ENCODE peak calls at places on chromosome 1, in five cellular contexts. X is fibroblast of lung, K is astrocyte, Q is tibial artery, Z is neural progenitor cell. P is an unnamed sample. For H3K4me1, the result is how much of the 10 kb centered on the place peaks cover.

GRCh38 chr1:109931189-109931672 is 20.6 kb downstream of the CSF1 start:
- DNase-seq in X (peak), K (peak), Q (peak), Z (peak), P (no peak)

GRCh38 chr1:228413241-228414010 is 3.2 kb downstream of the TRIM17 start:
- DNase-seq in X (no peak), K (no peak), Q (no peak), Z (no peak), P (no peak)

GRCh38 chr1:121483961-121484424 is 299.2 kb downstream of the SRGAP2C start:
- DNase-seq in X (peak), K (peak), Q (no peak), Z (no peak), P (peak)

GRCh38 chr1:21344098-21344749 is 54.0 kb upstream of the ECE1 start:
- DNase-seq in X (no peak), K (no peak), Q (no peak), Z (no peak), P (no peak)

GRCh38 chr1:1069061-1069710 is 4.9 kb downstream of the RNF223 start:
- DNase-seq in X (peak), K (no peak), Q (no peak), Z (peak), P (peak)

GRCh38 chr1:1281533-1282321 is 1.5 kb downstream of the SCNN1D start:
- DNase-seq in X (no peak), K (peak), Q (no peak), Z (no peak), P (no peak)

GRCh38 chr1:31306278-31306677 is 9.4 kb downstream of the ZCCHC17 start:
- DNase-seq in X (peak), K (peak), Q (no peak), Z (no peak), P (peak)

GRCh38 chr1:7669559-7670208 is 101.4 kb upstream of the VAMP3 start:
- DNase-seq in X (peak), K (no peak), Q (no peak), Z (peak), P (peak)

GRCh38 chr1:28329395-28330153 is 734 bp downstream of the MED18 start:
- DNase-seq in X (peak), K (peak), Q (peak), Z (peak), P (peak)

GRCh38 chr1:117653732-117654484 is 48.1 kb downstream of the TENT5C start:
- DNase-seq in X (no peak), K (no peak), Q (peak), Z (no peak), P (no peak)

GRCh38 chr1:11158720-11159321 is 30.3 kb upstream of the ANGPTL7 start:
- DNase-seq in X (peak), K (peak), Q (no peak), Z (no peak), P (peak)

GRCh38 chr1:223512016-223512415 is 118.8 kb downstream of the CCDC185 start:
- DNase-seq in X (no peak), K (no peak), Q (peak), Z (no peak), P (no peak)

GRCh38 chr1:235073331-235073967 is 55.2 kb downstream of the TOMM20 start:
- DNase-seq in X (no peak), K (no peak), Q (no peak), Z (no peak), P (no peak)

GRCh38 chr1:68954841-68955240 is 458.0 kb upstream of the DEPDC1 start:
- DNase-seq in X (no peak), K (peak), Q (no peak), Z (no peak), P (peak)

GRCh38 chr1:194369060-194369459 is 1182.6 kb upstream of the B3GALT2 start:
- DNase-seq in X (no peak), K (peak), Q (no peak), Z (no peak), P (no peak)

GRCh38 chr1:201649776-201650607 is 111.1 kb downstream of the NAV1 start:
- DNase-seq in X (peak), K (peak), Q (peak), Z (peak), P (peak)

GRCh38 chr1:18217398-18218043 is 109.9 kb downstream of the IGSF21 start:
- DNase-seq in X (no peak), K (no peak), Q (no peak), Z (no peak), P (peak)

GRCh38 chr1:225532240-225532944 is 104.6 kb upstream of the LBR start:
- DNase-seq in X (no peak), K (no peak), Q (no peak), Z (no peak), P (no peak)

GRCh38 chr1:42313970-42314369 is 21.1 kb downstream of the FOXJ3 start:
- DNase-seq in X (no peak), K (no peak), Q (no peak), Z (no peak), P (no peak)

GRCh38 chr1:101079341-101079740 is 53.8 kb upstream of the DPH5 start:
- DNase-seq in X (no peak), K (no peak), Q (no peak), Z (no peak), P (no peak)

GRCh38 chr1:219585837-219586465 is 27.0 kb downstream of the ZC3H11B start:
- DNase-seq in X (no peak), K (no peak), Q (no peak), Z (no peak), P (no peak)

DNA sequence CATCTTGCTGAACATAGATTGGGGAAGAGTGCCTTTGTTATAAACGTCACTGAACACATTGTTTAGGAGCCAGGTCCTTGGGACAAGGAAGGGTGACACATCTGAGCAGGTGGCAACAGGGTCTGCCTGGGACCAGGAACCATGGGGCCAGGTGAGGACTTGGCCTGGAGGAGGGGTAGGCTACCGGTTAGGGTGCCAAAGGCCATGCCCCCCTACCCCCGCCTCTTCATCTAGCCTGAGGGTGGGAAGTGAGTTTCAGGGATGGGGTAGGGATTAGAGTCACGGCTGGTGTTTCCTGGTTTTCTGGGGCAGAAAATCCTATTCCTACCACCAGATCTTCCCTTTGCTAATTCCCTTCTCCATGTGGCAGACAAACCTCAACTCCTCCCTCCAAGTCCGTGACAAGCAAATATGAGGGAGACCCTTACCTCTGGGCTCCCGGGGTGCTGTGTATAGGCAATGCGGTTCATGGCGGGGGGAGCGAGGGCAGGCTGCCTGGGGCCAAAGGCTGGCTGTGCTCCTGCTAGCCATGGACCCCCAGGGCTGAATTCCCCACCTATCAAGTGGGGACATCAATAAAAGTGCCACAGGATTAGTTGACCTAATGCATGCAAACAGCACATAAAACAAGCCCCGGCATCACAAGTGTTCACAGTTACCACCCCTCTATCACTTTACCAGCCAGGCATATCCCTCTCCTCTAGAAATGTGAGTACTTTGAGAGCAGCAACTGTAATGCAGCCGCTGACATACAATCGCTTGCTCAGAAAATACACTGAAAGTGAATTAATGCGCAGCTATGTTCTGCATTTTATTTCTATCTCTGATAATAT is 14.5 kb downstream of the CD247 start:
- DNase-seq in X (no peak), K (no peak), Q (no peak), Z (no peak), P (no peak)
- H3K4me1 ChIP-seq in X (under half), K (under half), Q (under half), Z (under half), P (under half)

DNA sequence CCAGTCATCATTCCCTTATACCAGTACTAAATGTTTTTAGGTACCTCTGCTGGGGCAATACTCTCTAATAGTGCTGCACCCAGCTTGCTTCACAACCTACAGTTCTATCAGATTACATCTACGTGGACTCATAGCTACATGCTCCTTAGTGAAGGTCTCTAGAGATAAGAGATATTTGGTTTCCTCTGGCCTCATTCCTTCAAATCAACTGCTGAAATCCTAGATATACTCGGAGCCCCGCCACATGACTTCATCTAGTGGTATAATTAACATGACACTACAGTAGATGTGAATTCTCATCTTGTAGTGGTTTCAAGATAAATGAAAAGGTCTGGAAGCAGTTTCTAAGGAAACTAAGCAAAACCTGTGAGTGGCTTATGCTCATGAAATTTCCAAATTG is 115.4 kb downstream of the SMYD2 start:
- DNase-seq in X (no peak), K (peak), Q (no peak), Z (no peak), P (no peak)
- H3K4me1 ChIP-seq in X (under half), K (under half), Q (under half), Z (under half), P (under half)

DNA sequence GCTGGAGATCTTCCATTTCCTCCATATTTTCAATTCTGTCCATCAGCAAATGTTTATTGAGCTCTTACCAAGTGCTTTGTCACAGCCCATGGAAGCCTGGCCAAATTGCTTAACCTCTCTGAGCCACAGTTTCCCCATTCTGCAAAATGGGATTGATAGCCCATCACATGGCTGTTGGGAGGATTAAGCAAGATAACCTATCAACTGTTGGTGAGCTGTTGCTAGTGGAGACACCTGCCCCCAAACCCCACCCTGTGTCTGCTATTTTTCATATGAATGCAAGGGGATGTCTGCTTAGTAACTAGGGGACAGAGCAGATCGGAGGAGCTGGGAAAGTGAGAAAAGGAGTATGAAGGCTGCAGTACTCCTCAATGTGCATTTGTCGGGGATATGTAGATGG is 38.3 kb downstream of the CD34 start:
- DNase-seq in X (no peak), K (no peak), Q (no peak), Z (no peak), P (no peak)
- H3K4me1 ChIP-seq in X (under half), K (under half), Q (under half), Z (under half), P (under half)

DNA sequence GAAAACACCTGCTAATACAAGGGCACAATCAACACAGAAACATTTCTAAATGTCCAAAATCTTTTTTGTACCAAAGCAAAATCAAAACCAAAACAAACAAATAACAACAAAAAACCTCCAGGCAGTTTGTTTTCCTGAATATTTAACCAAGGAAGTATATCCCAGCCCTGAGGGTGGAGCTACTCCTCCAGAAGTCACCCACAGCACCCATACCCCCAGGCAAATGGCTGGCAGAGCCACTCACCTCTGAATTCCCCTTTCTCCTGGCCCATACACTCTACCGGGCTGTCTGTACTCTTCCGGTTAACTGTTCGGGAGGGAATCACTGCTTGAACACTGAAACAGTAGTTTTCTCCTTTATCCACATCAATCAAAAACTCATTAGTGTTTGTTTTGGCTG is 9.5 kb downstream of the F3 start:
- DNase-seq in X (no peak), K (no peak), Q (no peak), Z (no peak), P (no peak)
- H3K4me1 ChIP-seq in X (under half), K (under half), Q (under half), Z (under half), P (under half)

GRCh38 chr1:174768516-174768915 is 231.2 kb upstream of the CACYBP start:
- DNase-seq in X (no peak), K (no peak), Q (no peak), Z (no peak), P (no peak)
- H3K4me1 ChIP-seq in X (under half), K (under half), Q (under half), Z (under half), P (under half)

GRCh38 chr1:198919667-198920398 is 281.0 kb downstream of the PTPRC start:
- DNase-seq in X (no peak), K (peak), Q (no peak), Z (no peak), P (no peak)
- H3K4me1 ChIP-seq in X (under half), K (under half), Q (under half), Z (under half), P (half or more)

GRCh38 chr1:204573563-204573925 is 57.3 kb downstream of the MDM4 start:
- DNase-seq in X (no peak), K (peak), Q (no peak), Z (no peak), P (no peak)

GRCh38 chr1:204574856-204575145 is 58.6 kb downstream of the MDM4 start:
- DNase-seq in X (peak), K (no peak), Q (no peak), Z (no peak), P (no peak)

GRCh38 chr1:204574016-204574855 is 58.0 kb downstream of the MDM4 start:
- DNase-seq in X (no peak), K (no peak), Q (no peak), Z (no peak), P (no peak)

GRCh38 chr1:204571631-204572030 is 55.4 kb downstream of the MDM4 start:
- DNase-seq in X (no peak), K (no peak), Q (no peak), Z (no peak), P (no peak)

GRCh38 chr1:204572923-204573562 is 56.8 kb downstream of the MDM4 start:
- DNase-seq in X (no peak), K (no peak), Q (no peak), Z (no peak), P (no peak)
- H3K4me1 ChIP-seq in X (under half), K (under half), Q (under half), Z (under half), P (under half)

GRCh38 chr1:212224102-212224501 is 61.1 kb upstream of the PPP2R5A start:
- DNase-seq in X (no peak), K (no peak), Q (no peak), Z (no peak), P (no peak)
- H3K4me1 ChIP-seq in X (under half), K (under half), Q (under half), Z (under half), P (under half)

P was measured in A673.